ENCODE peak calls at places on chromosomes 2 and 18, in six cellular contexts. I is adrenal gland, G is ovary, P is fibroblast of lung, S is right atrium auricular region, J is colonic mucosa. U is an unnamed sample. For H3K27me3 and H3K4me1, the result is how much of the 10 kb centered on the place peaks cover.

GRCh38 chr18:3453540-3454364 is 3.8 kb downstream of the TGIF1 start:
- DNase-seq in P (peak), G (peak), I (peak), J (peak), S (peak), U (peak)

GRCh38 chr2:189425676-189426075 is 15.6 kb upstream of the WDR75 start:
- DNase-seq in G (no peak), P (no peak), I (no peak), J (no peak), S (no peak), U (no peak)

GRCh38 chr18:68215931-68216330 is 499.0 kb downstream of the TMX3 start:
- DNase-seq in I (no peak), G (no peak), J (no peak), P (peak), S (no peak), U (no peak)

GRCh38 chr2:23757686-23758433 is 169.1 kb downstream of the ATAD2B start:
- DNase-seq in G (no peak), P (peak), I (peak), J (peak), S (no peak), U (no peak)

GRCh38 chr18:50870138-50870845 is 8.6 kb upstream of the ME2 start:
- DNase-seq in S (no peak), G (no peak), P (peak), I (peak), J (no peak), U (no peak)

GRCh38 chr2:66427219-66427768 is 7.6 kb upstream of the MEIS1 start:
- DNase-seq in I (no peak), J (no peak), S (no peak), G (no peak), P (no peak), U (no peak)

GRCh38 chr2:188415754-188416083 is 124.0 kb downstream of the GULP1 start:
- DNase-seq in J (no peak), G (no peak), I (no peak), P (no peak), S (no peak), U (no peak)

GRCh38 chr2:38737925-38738324 is 13.2 kb downstream of the SRSF7 start:
- DNase-seq in J (no peak), P (no peak), S (peak), G (no peak), I (no peak), U (no peak)

GRCh38 chr2:208488668-208489564 is 82.3 kb downstream of the PTH2R start:
- DNase-seq in P (no peak), J (no peak), S (no peak), I (no peak), G (no peak), U (no peak)

GRCh38 chr2:220279372-220279771 is 651.9 kb downstream of the SLC4A3 start:
- DNase-seq in G (no peak), I (no peak), S (no peak), J (no peak), P (peak), U (no peak)

GRCh38 chr2:200471324-200471848 is 38.5 kb downstream of the KCTD18 start:
- DNase-seq in G (no peak), P (no peak), J (no peak), I (no peak), S (no peak), U (no peak)

GRCh38 chr2:214960677-214961076 is 151.2 kb upstream of the BARD1 start:
- DNase-seq in I (no peak), J (no peak), P (no peak), S (no peak), G (no peak), U (no peak)

GRCh38 chr2:28621172-28622100 is 125.6 kb downstream of the PLB1 start:
- DNase-seq in I (peak), S (peak), G (peak), P (peak), J (peak), U (peak)

GRCh38 chr2:8882094-8882493 is 44.7 kb upstream of the KIDINS220 start:
- DNase-seq in G (no peak), S (no peak), P (no peak), J (peak), I (no peak), U (no peak)

GRCh38 chr2:27776097-27776496 is 4.6 kb downstream of the MRPL33 start:
- DNase-seq in J (no peak), I (peak), S (no peak), P (peak), G (peak), U (peak)

GRCh38 chr2:7061436-7061779 is 144.2 kb downstream of the RNF144A start:
- DNase-seq in J (no peak), G (no peak), S (no peak), I (no peak), P (no peak), U (no peak)

GRCh38 chr18:68480196-68480595 is 234.7 kb downstream of the TMX3 start:
- DNase-seq in J (no peak), I (no peak), P (peak), S (no peak), G (no peak), U (no peak)

GRCh38 chr2:42127425-42128424 is 41.4 kb upstream of the EML4 start:
- DNase-seq in G (no peak), I (no peak), S (no peak), J (no peak), P (no peak), U (no peak)

GRCh38 chr18:35512761-35513160 is 15.0 kb upstream of the INO80C start:
- DNase-seq in G (no peak), P (no peak), J (peak), I (no peak), S (peak), U (no peak)

GRCh38 chr2:20093263-20094141 is 42.1 kb upstream of the LAPTM4A start:
- DNase-seq in P (peak), S (no peak), I (peak), G (peak), J (peak), U (peak)

GRCh38 chr18:1840878-1841277 is 730.4 kb downstream of the METTL4 start:
- DNase-seq in P (no peak), I (no peak), S (no peak), G (no peak), J (no peak), U (no peak)

GRCh38 chr2:234502285-234502918 is 5.5 kb upstream of the ARL4C start:
- DNase-seq in J (no peak), G (no peak), I (no peak), S (no peak), P (peak), U (no peak)

GRCh38 chr2:66840321-66841014 is 405.5 kb downstream of the MEIS1 start:
- DNase-seq in J (no peak), G (no peak), I (no peak), S (no peak), P (no peak), U (no peak)

GRCh38 chr2:146820672-146821071 is 1024.2 kb upstream of the ACVR2A start:
- DNase-seq in P (peak), G (no peak), J (no peak), I (no peak), S (no peak), U (no peak)

GRCh38 chr2:88955607-88956006 is 264.1 kb downstream of the RPIA start:
- DNase-seq in I (no peak), P (no peak), J (no peak), S (no peak), G (no peak), U (no peak)
- H3K27me3 ChIP-seq in I (under half), P (under half), J (under half), S (under half), G (under half), U (under half)

GRCh38 chr2:174668075-174668474 is 70.5 kb upstream of the WIPF1 start:
- DNase-seq in G (no peak), I (no peak), S (no peak), J (no peak), P (no peak), U (no peak)
- H3K4me1 ChIP-seq in G (under half), I (under half), S (under half), J (under half), P (under half), U (under half)

DNA sequence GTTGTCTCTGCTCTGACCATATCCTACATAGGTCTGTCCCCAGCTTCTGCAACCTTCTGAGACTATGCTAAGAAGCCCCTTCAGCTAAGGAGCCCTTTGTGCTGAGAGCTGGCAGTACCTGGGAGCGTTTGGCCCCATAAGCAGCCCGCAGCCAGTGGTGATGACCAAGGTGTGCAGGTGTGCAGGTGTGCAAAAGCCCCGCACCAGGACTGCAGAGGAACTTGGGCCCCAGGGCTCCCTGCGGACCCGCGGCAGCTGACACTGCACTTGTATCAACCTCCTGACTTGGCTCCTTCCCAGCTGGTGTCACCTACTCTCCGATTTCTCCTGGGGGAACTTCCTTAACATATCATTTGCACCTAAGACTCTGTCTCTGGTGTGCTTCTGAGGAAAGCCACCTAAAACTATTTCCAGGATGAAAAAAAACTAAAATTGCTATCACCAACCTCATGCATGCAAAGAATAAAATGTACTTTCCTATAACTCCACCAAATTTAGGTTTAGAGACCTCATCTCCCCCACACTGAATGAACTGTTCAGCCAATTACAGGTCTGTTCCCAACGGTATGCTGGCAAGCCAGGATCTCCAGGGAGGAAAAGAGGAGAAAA is 16.1 kb upstream of the GNAL start:
- DNase-seq in P (no peak), I (no peak), S (no peak), J (no peak), G (no peak), U (no peak)
- H3K27me3 ChIP-seq in P (under half), I (under half), S (under half), J (under half), G (under half), U (under half)

GRCh38 chr2:174124171-174124570 is 124.2 kb downstream of the OLA1 start:
- DNase-seq in G (no peak), I (no peak), P (no peak), J (no peak), S (no peak), U (no peak)
- H3K4me1 ChIP-seq in G (under half), I (under half), P (under half), J (under half), S (under half), U (under half)

GRCh38 chr2:63047193-63047533 is 3.5 kb upstream of the OTX1 start:
- DNase-seq in J (no peak), S (no peak), P (no peak), G (no peak), I (no peak), U (no peak)
- H3K27me3 ChIP-seq in J (half or more), S (under half), P (under half), G (under half), I (under half), U (under half)

GRCh38 chr2:36451512-36451911 is 95.9 kb downstream of the CRIM1 start:
- DNase-seq in G (no peak), I (no peak), P (peak), S (no peak), J (no peak), U (no peak)
- H3K4me1 ChIP-seq in G (under half), I (under half), P (half or more), S (under half), J (under half), U (under half)

U was measured in testis.